ENCODE peak calls at places on chromosomes 4 and X, in five cellular contexts. Y is C1 segment of cervical spinal cord, R is ecto neural progenitor cell, U is stomach, X is amniotic stem cell. N is an unnamed sample.

GRCh38 chrX:9832811-9833210 is 46.6 kb downstream of the SHROOM2 start:
- DNase-seq in Y (no peak), X (no peak), U (no peak), R (no peak), N (no peak)

GRCh38 chrX:154602766-154603437 is 16.2 kb downstream of the CTAG1B start:
- DNase-seq in X (no peak), U (no peak), Y (no peak), R (no peak), N (no peak)

GRCh38 chr4:144666539-144667175 is 20.7 kb downstream of the HHIP start:
- DNase-seq in U (no peak), Y (no peak), R (no peak), X (no peak), N (no peak)

GRCh38 chr4:156779774-156780173 is 191.8 kb downstream of the PDGFC start:
- DNase-seq in U (no peak), R (no peak), X (no peak), Y (no peak), N (no peak)

GRCh38 chr4:42778349-42778748 is 114.2 kb upstream of the GRXCR1 start:
- DNase-seq in X (no peak), R (no peak), Y (no peak), U (no peak), N (no peak)

GRCh38 chr4:76090241-76090691 is 15.8 kb downstream of the ART3 start:
- DNase-seq in U (no peak), R (no peak), X (peak), Y (no peak), N (no peak)

GRCh38 chrX:9770319-9770718 is 4.7 kb upstream of the GPR143 start:
- DNase-seq in Y (no peak), X (no peak), U (no peak), R (no peak), N (no peak)

GRCh38 chrX:114999906-115000305 is 17.5 kb downstream of the IL13RA2 start:
- DNase-seq in X (no peak), U (no peak), Y (no peak), R (no peak), N (no peak)

GRCh38 chr4:119683518-119683917 is 54.9 kb upstream of the PDE5A start:
- DNase-seq in R (no peak), U (no peak), X (peak), Y (no peak), N (no peak)

GRCh38 chr4:184649971-184650855 is 675 bp downstream of the PRIMPOL start:
- DNase-seq in X (no peak), U (no peak), R (peak), Y (no peak), N (peak)

GRCh38 chrX:45063319-45064095 is 137.2 kb downstream of the DIPK2B start:
- DNase-seq in X (no peak), Y (no peak), U (no peak), R (no peak), N (no peak)

GRCh38 chrX:109847257-109848187 is 114.5 kb upstream of the ACSL4 start:
- DNase-seq in Y (no peak), X (peak), U (no peak), R (no peak), N (no peak)

GRCh38 chr4:135777386-135777785 is 1575.8 kb upstream of the PABPC4L start:
- DNase-seq in Y (no peak), X (no peak), R (no peak), U (no peak), N (no peak)

GRCh38 chr4:133148690-133149363 is at the start of gene PCDH10:
- DNase-seq in R (peak), U (peak), Y (peak), X (peak), N (peak)

GRCh38 chrX:21479695-21480280 is 105.6 kb downstream of the CNKSR2 start:
- DNase-seq in R (no peak), U (no peak), X (peak), Y (no peak), N (no peak)

GRCh38 chrX:73127700-73128241 is 48.5 kb upstream of the PABPC1L2A start:
- DNase-seq in Y (no peak), R (peak), U (no peak), X (no peak), N (peak)

GRCh38 chr4:35559559-35560365 is 684.6 kb downstream of the ARAP2 start:
- DNase-seq in X (no peak), U (no peak), R (no peak), Y (no peak), N (no peak)

GRCh38 chr4:145546556-145546955 is 64.9 kb downstream of the SMAD1 start:
- DNase-seq in U (no peak), R (no peak), X (no peak), Y (no peak), N (no peak)

GRCh38 chrX:123959281-123960063 is 2.0 kb upstream of the STAG2 start:
- DNase-seq in Y (no peak), X (no peak), R (peak), U (peak), N (no peak)

GRCh38 chr4:123547167-123547817 is 150.7 kb downstream of the SPRY1 start:
- DNase-seq in U (peak), X (no peak), R (peak), Y (no peak), N (peak)

GRCh38 chrX:57155171-57155570 is 18.0 kb upstream of the SPIN2A start:
- DNase-seq in X (no peak), Y (no peak), R (no peak), U (no peak), N (no peak)

GRCh38 chr4:53476232-53477037 is 99.0 kb downstream of the FIP1L1 start:
- DNase-seq in U (no peak), R (no peak), X (peak), Y (no peak), N (no peak)

GRCh38 chr4:178165251-178165650 is 723.0 kb upstream of the AGA start:
- DNase-seq in U (no peak), Y (no peak), X (no peak), R (no peak), N (no peak)

GRCh38 chr4:24855741-24856140 is 57.1 kb downstream of the CCDC149 start:
- DNase-seq in X (no peak), Y (no peak), U (no peak), R (no peak), N (no peak)

GRCh38 chr4:13322681-13323101 is 161.4 kb downstream of the RAB28 start:
- DNase-seq in R (no peak), X (no peak), U (no peak), Y (no peak), N (no peak)

GRCh38 chr4:53313510-53313909 is 52.4 kb downstream of the SCFD2 start:
- DNase-seq in R (peak), Y (no peak), U (no peak), X (no peak), N (no peak)

GRCh38 chr4:147768113-147768512 is 36.2 kb downstream of the ARHGAP10 start:
- DNase-seq in Y (no peak), X (peak), U (no peak), R (no peak), N (no peak)